ENCODE peak calls at places on chromosomes 2 and 18, in four cellular contexts. C is ELR; N is NCI-H2081; Q is stimulated activated CD8-positive, alpha-beta memory T cell treated with anti-CD3 and anti-CD28 coated beads, Interleukin-15, amount 100 ng/mL, for 4 hours. F is an unnamed sample.

GRCh38 chr2:59726226-59726800 is 827.1 kb downstream of the BCL11A start:
- DNase-seq in C (no peak), N (no peak), Q (no peak), F (no peak)

GRCh38 chr2:119229716-119230115 is 6.1 kb downstream of the STEAP3 start:
- DNase-seq in C (no peak), N (no peak), Q (no peak), F (no peak)

GRCh38 chr2:218217366-218218309 is 649 bp downstream of the ARPC2 start:
- DNase-seq in C (peak), N (no peak), Q (peak), F (peak)

GRCh38 chr2:189391201-189391600 is 50.1 kb upstream of the WDR75 start:
- DNase-seq in C (peak), N (no peak), Q (no peak), F (no peak)

GRCh38 chr2:20560011-20560410 is 90.9 kb downstream of the HS1BP3 start:
- DNase-seq in C (no peak), N (no peak), Q (no peak), F (no peak)

GRCh38 chr2:30894498-30895119 is 87.4 kb upstream of the CAPN13 start:
- DNase-seq in C (no peak), N (no peak), Q (no peak), F (no peak)

GRCh38 chr2:112712903-112713584 is 7.8 kb upstream of the NT5DC4 start:
- DNase-seq in C (peak), N (no peak), Q (no peak), F (no peak)

GRCh38 chr2:149134335-149134923 is 95.9 kb downstream of the LYPD6B start:
- DNase-seq in C (no peak), N (no peak), Q (no peak), F (peak)

GRCh38 chr2:191625016-191625415 is 52.9 kb upstream of the NABP1 start:
- DNase-seq in C (no peak), N (no peak), Q (peak), F (no peak)

GRCh38 chr2:58064136-58064535 is 17.5 kb downstream of the VRK2 start:
- DNase-seq in C (no peak), N (no peak), Q (no peak), F (no peak)

GRCh38 chr2:64204006-64204632 is 59.9 kb upstream of the PELI1 start:
- DNase-seq in C (peak), N (no peak), Q (no peak), F (peak)

GRCh38 chr2:200662727-200663126 is 76.9 kb downstream of the AOX1 start:
- DNase-seq in C (peak), N (no peak), Q (no peak), F (peak)

GRCh38 chr2:121377676-121378075 is 92.7 kb upstream of the TFCP2L1 start:
- DNase-seq in C (no peak), N (no peak), Q (no peak), F (no peak)

GRCh38 chr2:174540893-174541292 is 54.1 kb upstream of the GPR155 start:
- DNase-seq in C (no peak), N (no peak), Q (no peak), F (no peak)

GRCh38 chr18:66124394-66124793 is 373.6 kb downstream of the CDH7 start:
- DNase-seq in C (no peak), N (no peak), Q (no peak), F (peak)

GRCh38 chr2:22497064-22497463 is 887.9 kb upstream of the KLHL29 start:
- DNase-seq in C (no peak), N (no peak), Q (no peak), F (no peak)

GRCh38 chr2:56801770-56802169 is 618.0 kb downstream of the CCDC85A start:
- DNase-seq in C (peak), N (no peak), Q (no peak), F (no peak)

GRCh38 chr2:196801578-196801977 is 2.1 kb upstream of the GTF3C3 start:
- DNase-seq in C (peak), N (no peak), Q (no peak), F (no peak)

GRCh38 chr2:198697218-198697617 is 760.5 kb downstream of the SATB2 start:
- DNase-seq in C (no peak), N (no peak), Q (no peak), F (no peak)

GRCh38 chr2:148251993-148252392 is 231.1 kb downstream of the MBD5 start:
- DNase-seq in C (no peak), N (no peak), Q (no peak), F (no peak)

GRCh38 chr2:238863749-238864206 is 15.9 kb downstream of the TWIST2 start:
- DNase-seq in C (no peak), N (no peak), Q (no peak), F (no peak)

GRCh38 chr18:9575558-9575957 is 38.8 kb downstream of the PPP4R1 start:
- DNase-seq in C (peak), N (peak), Q (no peak), F (peak)

GRCh38 chr2:217954469-217954868 is 48.3 kb downstream of the TNS1 start:
- DNase-seq in C (no peak), N (peak), Q (no peak), F (no peak)

GRCh38 chr2:153766415-153766814 is 105.3 kb upstream of the GALNT13 start:
- DNase-seq in C (no peak), N (no peak), Q (no peak), F (no peak)

GRCh38 chr2:6480514-6480913 is 385.2 kb downstream of the CMPK2 start:
- DNase-seq in C (no peak), N (no peak), Q (no peak), F (no peak)

GRCh38 chr2:19496646-19497045 is 138.2 kb upstream of the OSR1 start:
- DNase-seq in C (no peak), N (no peak), Q (no peak), F (peak)

GRCh38 chr2:19775838-19776237 is 125.9 kb downstream of the TTC32 start:
- DNase-seq in C (peak), N (no peak), Q (no peak), F (no peak)

GRCh38 chr2:29260151-29260772 is 145.0 kb downstream of the CLIP4 start:
- DNase-seq in C (peak), N (no peak), Q (no peak), F (no peak)

GRCh38 chr2:218717262-218717661 is 6.6 kb downstream of the TTLL4 start:
- DNase-seq in C (peak), N (no peak), Q (no peak), F (peak)

GRCh38 chr2:10331702-10332401 is 29.1 kb downstream of the HPCAL1 start:
- DNase-seq in C (no peak), N (no peak), Q (peak), F (no peak)

GRCh38 chr2:184835081-184835728 is 236.9 kb downstream of the ZNF804A start:
- DNase-seq in C (no peak), N (no peak), Q (no peak), F (peak)

GRCh38 chr2:231411871-231412615 is 16.5 kb downstream of the B3GNT7 start:
- DNase-seq in C (peak), N (peak), Q (peak), F (peak)

GRCh38 chr18:69874058-69874457 is 73.6 kb downstream of the CD226 start:
- DNase-seq in C (peak), N (no peak), Q (no peak), F (no peak)

GRCh38 chr18:49854681-49855080 is 41.3 kb upstream of the ACAA2 start:
- DNase-seq in C (no peak), N (no peak), Q (no peak), F (no peak)